ENCODE peak calls at places on chromosomes 11 and 22, in five cellular contexts. K is GM13976, D is Ammon's horn, R is AG10803, B is ELR. L is an unnamed sample.

GRCh38 chr11:81915045-81915444 is 818.6 kb downstream of the FAM181B start:
- DNase-seq in K (no peak), D (no peak), R (no peak), B (no peak), L (no peak)

GRCh38 chr22:41444360-41445170 is 2.0 kb downstream of the TOB2 start:
- DNase-seq in K (peak; percentile 90), D (peak; percentile 95), R (peak; percentile 94), B (peak; percentile 97), L (peak; percentile 94)

GRCh38 chr11:12139144-12139881 is 28.9 kb downstream of the MICAL2 start:
- DNase-seq in K (no peak), D (peak; percentile 57), R (peak; percentile 35), B (peak; percentile 49), L (no peak)

GRCh38 chr11:84673753-84674152 is 953.4 kb downstream of the DLG2 start:
- DNase-seq in K (no peak), D (peak; percentile 73), R (peak; percentile 4), B (no peak), L (no peak)

GRCh38 chr11:96213500-96213899 is 129.5 kb downstream of the MAML2 start:
- DNase-seq in K (no peak), D (no peak), R (peak; percentile 66), B (peak; percentile 89), L (no peak)

GRCh38 chr11:65586676-65587075 is 8.9 kb downstream of the KCNK7 start:
- DNase-seq in K (no peak), D (no peak), R (peak; percentile 59), B (no peak), L (no peak)

GRCh38 chr11:65063532-65063931 is 5.2 kb upstream of the NAALADL1 start:
- DNase-seq in K (no peak), D (no peak), R (no peak), B (no peak), L (no peak)

GRCh38 chr22:37922177-37922576 is 16.1 kb downstream of the MICALL1 start:
- DNase-seq in K (no peak), D (no peak), R (no peak), B (no peak), L (no peak)

GRCh38 chr11:46383974-46384701 is 2.7 kb downstream of the MDK start:
- DNase-seq in K (no peak), D (no peak), R (no peak), B (no peak), L (no peak)

GRCh38 chr11:65151500-65151899 is 17.2 kb upstream of the SYVN1 start:
- DNase-seq in K (no peak), D (no peak), R (no peak), B (no peak), L (no peak)

GRCh38 chr11:13928566-13929251 is 33.8 kb upstream of the SPON1 start:
- DNase-seq in K (no peak), D (peak; percentile 61), R (peak; percentile 74), B (peak; percentile 70), L (peak; percentile 16)

GRCh38 chr11:1271002-1271401 is 38.4 kb downstream of the TOLLIP start:
- DNase-seq in K (no peak), D (no peak), R (no peak), B (peak; percentile 15), L (no peak)

GRCh38 chr11:93741094-93741881 is at the start of the genes C11orf54 and TAF1D:
- DNase-seq in K (peak; percentile 96), D (peak; percentile 98), R (peak; percentile 98), B (peak; percentile 99), L (peak; percentile 97)

GRCh38 chr11:111633756-111634362 is 31.6 kb downstream of the SIK2 start:
- DNase-seq in K (no peak), D (no peak), R (peak; percentile 34), B (peak; percentile 78), L (no peak)

GRCh38 chr11:16844268-16844667 is 105.8 kb downstream of the C11orf58 start:
- DNase-seq in K (no peak), D (no peak), R (no peak), B (no peak), L (no peak)

L was measured in activated CD8-positive, alpha-beta T cell treated with anti-CD3 and anti-CD28 coated beads for 36 hours.